ENCODE peak calls at places on chromosomes 2 and 18, in ten cellular contexts. N is cardiac muscle cell, O is left ventricle myocardium inferior, E is A549, F is testis, Z is psoas muscle, J is sigmoid colon, R is spleen, B is SK-N-SH, X is thoracic aorta. C is an unnamed sample. For H3K4me1, the result is how much of the 10 kb centered on the place peaks cover.

GRCh38 chr18:65994294-65994693 is 243.5 kb downstream of the CDH7 start:
- DNase-seq in Z (no peak), N (no peak), X (no peak), B (no peak), E (no peak), F (no peak), R (no peak), O (no peak), J (no peak), C (no peak)

GRCh38 chr2:169366066-169366465 is 3.7 kb upstream of the LRP2 start:
- DNase-seq in F (no peak), Z (no peak), N (no peak), X (no peak), R (no peak), E (no peak), J (no peak), B (no peak), O (no peak), C (no peak)

GRCh38 chr2:198401644-198402043 is 597.3 kb downstream of the PLCL1 start:
- DNase-seq in Z (no peak), N (no peak), J (no peak), F (no peak), X (no peak), B (no peak), E (no peak), R (no peak), O (no peak), C (no peak)

GRCh38 chr2:13021470-13021957 is 304.8 kb downstream of the TRIB2 start:
- DNase-seq in J (no peak), B (peak), R (no peak), F (no peak), E (no peak), N (no peak), X (no peak), Z (no peak), O (no peak), C (peak)

GRCh38 chr18:50953822-50954221 is 14.0 kb upstream of the ELAC1 start:
- DNase-seq in F (no peak), E (no peak), O (no peak), Z (no peak), N (no peak), J (no peak), X (no peak), B (no peak), R (no peak), C (no peak)

GRCh38 chr18:8279348-8279747 is 329.9 kb upstream of the RAB12 start:
- DNase-seq in O (no peak), E (no peak), F (no peak), Z (no peak), X (no peak), N (no peak), B (no peak), R (no peak), J (no peak), C (no peak)

GRCh38 chr18:26022585-26022984 is 67.8 kb downstream of the SS18 start:
- DNase-seq in F (no peak), O (no peak), J (no peak), X (no peak), R (no peak), E (no peak), Z (no peak), N (no peak), B (no peak), C (no peak)

GRCh38 chr18:79724299-79725080 is 44.9 kb downstream of the CTDP1 start:
- DNase-seq in X (no peak), O (no peak), E (no peak), F (no peak), N (no peak), B (no peak), J (no peak), Z (no peak), R (no peak), C (no peak)

GRCh38 chr2:120108049-120108448 is 95.2 kb downstream of the EPB41L5 start:
- DNase-seq in J (no peak), B (peak), N (no peak), X (no peak), F (no peak), Z (no peak), E (peak), O (no peak), R (no peak), C (peak)

GRCh38 chr2:223815186-223815883 is 22.0 kb downstream of the AP1S3 start:
- DNase-seq in O (no peak), Z (no peak), J (no peak), R (no peak), F (no peak), N (no peak), E (peak), B (peak), X (no peak), C (no peak)

GRCh38 chr2:6826081-6826913 is 39.4 kb downstream of the CMPK2 start:
- DNase-seq in X (no peak), B (no peak), O (no peak), F (peak), E (peak), N (peak), R (no peak), Z (no peak), J (no peak), C (peak)

GRCh38 chr2:26770986-26771586 is 7.0 kb downstream of the SLC35F6 start:
- DNase-seq in J (peak), R (no peak), Z (peak), B (peak), X (peak), E (peak), O (peak), N (no peak), F (peak), C (peak)

GRCh38 chr2:160156665-160157064 is 43.4 kb downstream of the ITGB6 start:
- DNase-seq in O (no peak), J (no peak), R (no peak), X (no peak), N (no peak), Z (no peak), E (peak), F (no peak), B (no peak), C (no peak)

GRCh38 chr2:28209864-28210263 is 182.8 kb upstream of the FOSL2 start:
- DNase-seq in X (no peak), O (no peak), N (no peak), J (no peak), B (no peak), F (no peak), R (no peak), E (no peak), Z (no peak), C (no peak)

GRCh38 chr2:239814917-239815637 is 210.1 kb downstream of the NDUFA10 start:
- DNase-seq in O (peak), N (no peak), B (no peak), F (no peak), X (no peak), R (peak), J (peak), E (no peak), Z (peak), C (no peak)

GRCh38 chr18:1527805-1528204 is 623.1 kb downstream of the ADCYAP1 start:
- DNase-seq in O (no peak), F (no peak), Z (no peak), X (no peak), J (no peak), N (no peak), R (no peak), E (no peak), B (no peak), C (no peak)

GRCh38 chr18:10912790-10913560 is 236.4 kb downstream of the PIEZO2 start:
- DNase-seq in Z (peak), E (no peak), O (no peak), F (no peak), X (no peak), J (no peak), N (no peak), R (no peak), B (no peak), C (no peak)

GRCh38 chr18:60024857-60025256 is 125.1 kb downstream of the PMAIP1 start:
- DNase-seq in X (no peak), B (no peak), J (no peak), R (no peak), F (no peak), O (no peak), N (no peak), Z (no peak), E (no peak), C (no peak)

GRCh38 chr2:59584958-59585357 is 968.5 kb downstream of the BCL11A start:
- DNase-seq in X (no peak), E (peak), N (peak), F (peak), J (no peak), Z (no peak), R (no peak), O (no peak), B (peak), C (peak)

GRCh38 chr18:78582898-78583738 is 396.5 kb upstream of the SALL3 start:
- DNase-seq in B (no peak), F (no peak), O (no peak), N (no peak), E (no peak), Z (no peak), R (no peak), J (no peak), X (no peak), C (no peak)

GRCh38 chr2:170523506-170523905 is 191.6 kb upstream of the SP5 start:
- DNase-seq in F (no peak), R (no peak), N (no peak), O (no peak), X (no peak), E (peak), J (no peak), B (no peak), Z (no peak), C (no peak)

GRCh38 chr2:179340678-179341077 is 76.0 kb upstream of the SESTD1 start:
- DNase-seq in J (no peak), E (peak), O (no peak), F (peak), Z (no peak), R (no peak), B (no peak), N (peak), X (no peak), C (no peak)

GRCh38 chr18:8910843-8911242 is 191.7 kb upstream of the NDUFV2 start:
- DNase-seq in B (no peak), F (no peak), J (no peak), Z (no peak), X (no peak), E (no peak), N (no peak), R (no peak), O (no peak), C (no peak)

GRCh38 chr2:173205375-173205774 is 129.7 kb downstream of the MAP3K20 start:
- DNase-seq in X (peak), F (peak), J (peak), Z (peak), R (no peak), E (no peak), N (no peak), O (peak), B (no peak), C (no peak)

GRCh38 chr18:54590945-54591344 is at the start of gene DYNAP:
- DNase-seq in B (no peak), Z (no peak), O (no peak), F (no peak), E (no peak), N (no peak), R (no peak), X (no peak), J (no peak), C (no peak)

DNA sequence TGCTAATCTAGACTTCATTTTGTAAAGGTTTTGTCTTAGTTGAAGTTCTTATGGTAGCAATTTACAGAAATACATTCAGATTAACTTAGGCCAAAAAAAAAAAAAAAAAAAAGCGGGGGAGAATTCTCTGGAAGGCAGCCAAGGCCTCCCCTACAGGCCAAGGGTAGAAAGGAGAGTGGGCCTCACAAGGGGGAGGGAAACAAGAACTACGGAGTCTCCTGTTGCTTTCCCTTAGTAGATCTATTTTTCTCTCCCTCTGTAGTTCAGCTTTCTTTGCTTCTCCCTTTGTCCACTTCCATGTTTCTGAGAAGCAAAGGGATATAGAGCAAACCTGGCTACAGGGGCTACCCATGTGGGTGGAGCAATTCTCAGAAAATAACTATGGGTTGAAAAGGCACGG is 2.4 kb upstream of the STK11IP start:
- DNase-seq in F (peak), N (peak), X (no peak), R (no peak), O (no peak), J (no peak), E (no peak), B (no peak), Z (no peak), C (peak)
- H3K4me3 ChIP-seq in F (no peak), N (no peak), X (no peak), R (no peak), O (no peak), J (no peak), E (no peak), B (no peak), Z (no peak), C (no peak)

DNA sequence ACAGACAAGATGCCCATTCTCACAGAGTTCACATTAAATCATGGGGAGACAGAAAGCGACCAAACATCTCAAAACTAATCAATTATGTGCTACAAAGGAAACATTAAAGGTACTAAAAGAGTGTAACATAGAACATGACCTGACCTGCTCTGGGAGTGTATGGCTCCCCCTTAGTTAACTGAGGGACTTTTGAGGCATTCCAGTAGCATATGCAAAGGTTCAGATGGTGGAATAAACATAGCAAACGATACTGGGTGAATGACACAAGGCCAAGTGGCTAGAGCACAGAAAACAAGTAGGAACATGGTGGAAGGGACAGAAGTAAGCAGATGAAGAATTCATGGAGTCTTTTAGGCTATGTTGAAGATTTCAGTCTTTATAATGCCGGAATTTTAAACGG is 11.9 kb downstream of the PPP3R1 start:
- DNase-seq in B (no peak), Z (no peak), E (no peak), R (no peak), N (no peak), F (no peak), J (no peak), O (no peak), X (no peak), C (no peak)
- H3K4me1 ChIP-seq in B (half or more), Z (half or more), E (under half), R (half or more), N (under half), F (under half), J (half or more), O (half or more), X (half or more), C (under half)

DNA sequence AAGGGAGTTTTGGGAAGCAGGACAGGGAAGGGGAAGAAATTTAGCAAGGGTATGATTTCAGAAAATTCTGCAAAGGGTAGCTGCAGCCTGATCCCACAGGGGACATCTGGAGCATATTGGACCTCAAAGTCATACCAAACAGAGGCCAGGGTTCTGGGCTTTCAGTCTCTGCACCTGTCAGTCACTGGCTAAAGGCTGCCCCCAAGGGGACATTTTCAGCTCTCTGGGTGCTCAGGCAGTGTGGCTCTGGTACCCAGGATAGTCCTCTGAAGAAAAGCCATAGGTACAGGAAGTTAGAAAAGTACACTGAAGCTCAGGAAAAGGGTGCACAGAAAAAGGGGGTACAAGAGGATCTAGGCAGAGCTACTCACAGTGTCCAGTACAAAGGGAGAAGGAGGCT is 149.2 kb downstream of the INSIG2 start:
- DNase-seq in O (no peak), X (no peak), J (no peak), E (no peak), Z (no peak), R (no peak), B (no peak), N (no peak), F (no peak), C (no peak)
- TF ChIP-seq CTCF in O (no peak), X (no peak), J (no peak), E (no peak), Z (no peak), R (no peak), B (no peak), N (no peak), F (no peak), C (no peak)

GRCh38 chr2:241112592-241112991 is 10.5 kb upstream of the MTERF4 start:
- DNase-seq in F (no peak), J (peak), R (no peak), N (no peak), X (no peak), Z (no peak), O (no peak), E (no peak), B (no peak), C (no peak)
- H3K4me3 ChIP-seq in F (no peak), J (no peak), R (no peak), N (no peak), X (no peak), Z (no peak), O (no peak), E (no peak), B (no peak), C (no peak)

GRCh38 chr2:64669288-64669687 is 15.6 kb upstream of the SERTAD2 start:
- DNase-seq in R (no peak), E (no peak), F (no peak), X (no peak), N (no peak), Z (no peak), O (no peak), J (no peak), B (no peak), C (no peak)

GRCh38 chr2:64672708-64673107 is 19.0 kb upstream of the SERTAD2 start:
- DNase-seq in J (no peak), R (no peak), Z (no peak), E (no peak), O (no peak), N (no peak), F (no peak), B (no peak), X (no peak), C (no peak)

GRCh38 chr2:64667535-64667934 is 13.8 kb upstream of the SERTAD2 start:
- DNase-seq in F (no peak), B (no peak), X (no peak), E (no peak), Z (no peak), R (no peak), J (no peak), O (no peak), N (no peak), C (no peak)

GRCh38 chr2:64668542-64668941 is 14.8 kb upstream of the SERTAD2 start:
- DNase-seq in Z (no peak), O (no peak), J (no peak), R (no peak), E (no peak), X (no peak), B (no peak), N (no peak), F (no peak), C (no peak)

DNA sequence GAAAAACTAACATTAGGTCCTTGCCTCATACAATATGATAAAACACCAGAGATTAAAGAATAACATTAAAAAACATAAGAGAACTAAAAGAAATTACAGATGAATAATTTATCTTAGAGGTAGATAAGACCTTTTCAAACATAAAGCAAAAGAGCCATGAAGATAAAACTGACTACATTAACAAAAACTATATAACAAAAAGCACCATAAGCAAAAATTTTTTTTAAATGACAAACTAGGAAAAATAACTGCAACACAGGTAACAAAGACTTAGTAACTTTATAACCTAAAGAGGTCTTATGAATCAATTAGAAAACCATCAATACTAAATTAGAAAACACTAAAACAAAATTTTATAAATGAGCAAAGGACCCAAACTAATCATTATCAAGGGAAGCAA is 16.3 kb upstream of the SERTAD2 start:
- DNase-seq in Z (no peak), R (no peak), X (no peak), F (no peak), E (no peak), J (no peak), N (no peak), B (no peak), O (no peak), C (no peak)
- H3K4me1 ChIP-seq in Z (under half), R (under half), X (under half), F (under half), E (under half), J (under half), N (under half), B (under half), O (under half), C (under half)

GRCh38 chr2:25409044-25409443 is 67.3 kb upstream of the DNMT3A start:
- DNase-seq in J (no peak), F (no peak), R (no peak), O (no peak), X (no peak), Z (no peak), B (no peak), N (no peak), E (no peak), C (no peak)
- TF ChIP-seq CTCF in J (no peak), F (no peak), R (no peak), O (no peak), X (no peak), Z (no peak), B (no peak), N (no peak), E (no peak), C (no peak)

GRCh38 chr2:136420346-136420745 is 302.4 kb upstream of the CXCR4 start:
- DNase-seq in R (no peak), N (no peak), Z (no peak), X (no peak), J (no peak), E (no peak), B (no peak), O (no peak), F (no peak), C (no peak)

GRCh38 chr2:136422512-136422911 is 304.6 kb upstream of the CXCR4 start:
- DNase-seq in Z (no peak), X (no peak), E (no peak), O (no peak), B (no peak), J (no peak), N (no peak), R (no peak), F (no peak), C (no peak)

GRCh38 chr2:136424112-136424511 is 306.2 kb upstream of the CXCR4 start:
- DNase-seq in O (no peak), F (no peak), E (no peak), R (no peak), J (no peak), Z (no peak), N (no peak), B (no peak), X (no peak), C (no peak)

GRCh38 chr2:136423516-136423996 is 305.6 kb upstream of the CXCR4 start:
- DNase-seq in Z (peak), O (peak), F (peak), R (peak), X (no peak), E (peak), J (peak), B (peak), N (peak), C (peak)
- H3K4me3 ChIP-seq in Z (peak), O (peak), F (peak), R (peak), X (peak), E (peak), J (no peak), B (peak), N (peak), C (peak)

GRCh38 chr2:43459455-43459854 is 136.4 kb downstream of the THADA start:
- DNase-seq in Z (no peak), J (no peak), X (no peak), E (peak), O (no peak), B (no peak), F (no peak), N (no peak), R (no peak), C (no peak)
- H3K4me1 ChIP-seq in Z (under half), J (half or more), X (half or more), E (half or more), O (half or more), B (under half), F (under half), N (under half), R (half or more), C (under half)

GRCh38 chr2:133512121-133512520 is 56.1 kb downstream of the NCKAP5 start:
- DNase-seq in Z (no peak), J (no peak), N (no peak), F (no peak), X (no peak), R (no peak), E (no peak), B (no peak), O (no peak), C (no peak)
- TF ChIP-seq CTCF in Z (no peak), J (no peak), N (no peak), F (no peak), X (no peak), R (no peak), E (no peak), B (no peak), O (no peak), C (no peak)

C was measured in BE2C.